ENCODE peak calls at places on chromosomes 1 and 21, in eight cellular contexts. A is AG10803, N is endothelial cell, Z is IMR-90, B is brain microvascular endothelial cell, E is tibial nerve, P is GM20000, K is progenitor cell of endocrine pancreas. I is an unnamed sample.
A peak's percentile ranks its signal among the peaks of the same experiment; 100 is the strongest.

GRCh38 chr1:208544058-208544457 is 299.9 kb upstream of the PLXNA2 start:
- DNase-seq in K (no peak), A (no peak), N (no peak), Z (no peak), P (no peak), B (no peak), E (no peak), I (no peak)

GRCh38 chr21:46459356-46460112 is 843 bp downstream of the DIP2A start:
- DNase-seq in B (peak; percentile 29), P (no peak), N (peak; percentile 19), K (peak; percentile 21), A (peak; percentile 54), Z (peak; percentile 35), E (peak; percentile 36), I (peak; percentile 75)

GRCh38 chr1:5949074-5949760 is 43.0 kb downstream of the NPHP4 start:
- DNase-seq in P (no peak), E (no peak), B (no peak), K (no peak), Z (no peak), N (no peak), A (no peak), I (peak; percentile 42)

GRCh38 chr1:36142121-36142520 is 7.2 kb downstream of the TRAPPC3 start:
- DNase-seq in E (no peak), B (no peak), N (no peak), A (no peak), K (no peak), P (no peak), Z (no peak), I (no peak)

GRCh38 chr1:243179714-243180113 is 75.4 kb downstream of the CEP170 start:
- DNase-seq in N (no peak), B (no peak), Z (no peak), K (no peak), A (no peak), E (no peak), P (no peak), I (no peak)

GRCh38 chr1:172185206-172185605 is 235.3 kb upstream of the C1orf105 start:
- DNase-seq in P (peak; percentile 12), Z (peak; percentile 34), K (no peak), B (no peak), A (peak; percentile 5), N (no peak), E (no peak), I (no peak)

GRCh38 chr1:226738421-226738994 is 574 bp downstream of the ITPKB start:
- DNase-seq in B (no peak), P (peak; percentile 64), E (no peak), A (peak; percentile 16), K (peak; percentile 42), Z (peak; percentile 30), N (peak; percentile 40), I (no peak)

GRCh38 chr1:58779059-58779754 is 4.6 kb downstream of the JUN start:
- DNase-seq in K (no peak), P (no peak), N (no peak), A (peak; percentile 9), B (no peak), Z (peak; percentile 43), E (no peak), I (no peak)

GRCh38 chr1:91148641-91149069 is 126.8 kb upstream of the ZNF644 start:
- DNase-seq in A (no peak), P (no peak), B (no peak), Z (no peak), N (no peak), E (no peak), K (no peak), I (no peak)
- TF ChIP-seq CTCF in A (no peak), P (no peak), B (no peak), Z (no peak), N (no peak), E (no peak), K (no peak), I (no peak)

GRCh38 chr1:17596186-17596585 is 56.7 kb downstream of the ARHGEF10L start:
- DNase-seq in P (no peak), B (no peak), N (no peak), K (no peak), A (no peak), Z (no peak), E (no peak), I (no peak)
- TF ChIP-seq CTCF in P (no peak), B (no peak), N (no peak), K (no peak), A (no peak), Z (no peak), E (no peak), I (no peak)

GRCh38 chr1:40039245-40039756 is 1.2 kb upstream of the CAP1 start:
- DNase-seq in Z (peak; percentile 37), A (peak; percentile 44), B (no peak), N (no peak), K (no peak), E (peak; percentile 44), P (no peak), I (no peak)
- TF ChIP-seq CTCF in Z (no peak), A (no peak), B (no peak), N (no peak), K (no peak), E (no peak), P (no peak), I (no peak)

DNA sequence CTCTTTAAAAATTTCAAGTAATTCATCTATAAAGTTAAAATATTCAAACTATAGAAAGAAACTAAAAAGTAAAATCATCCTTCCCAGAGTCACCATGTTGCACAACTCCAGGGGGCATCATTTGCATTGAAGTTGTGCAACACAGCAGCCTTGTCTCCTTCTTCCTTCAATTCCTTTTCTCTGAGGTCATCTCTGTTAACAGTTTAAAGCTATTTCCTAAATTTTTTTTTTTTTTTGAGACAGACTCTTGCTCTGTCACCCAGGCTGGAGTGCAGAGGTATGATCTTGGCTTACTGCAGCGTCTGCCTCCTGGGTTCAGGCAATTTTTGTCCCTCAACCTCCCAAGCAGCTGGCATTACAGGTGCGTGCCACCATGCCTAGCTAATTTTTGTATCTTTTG is 7.1 kb downstream of the RHBG start:
- DNase-seq in N (no peak), P (no peak), E (no peak), K (no peak), A (peak; percentile 68), B (no peak), Z (peak; percentile 32), I (no peak)
- TF ChIP-seq CTCF in N (no peak), P (no peak), E (no peak), K (no peak), A (peak; percentile 12), B (no peak), Z (peak; percentile 20), I (peak; percentile 20)

DNA sequence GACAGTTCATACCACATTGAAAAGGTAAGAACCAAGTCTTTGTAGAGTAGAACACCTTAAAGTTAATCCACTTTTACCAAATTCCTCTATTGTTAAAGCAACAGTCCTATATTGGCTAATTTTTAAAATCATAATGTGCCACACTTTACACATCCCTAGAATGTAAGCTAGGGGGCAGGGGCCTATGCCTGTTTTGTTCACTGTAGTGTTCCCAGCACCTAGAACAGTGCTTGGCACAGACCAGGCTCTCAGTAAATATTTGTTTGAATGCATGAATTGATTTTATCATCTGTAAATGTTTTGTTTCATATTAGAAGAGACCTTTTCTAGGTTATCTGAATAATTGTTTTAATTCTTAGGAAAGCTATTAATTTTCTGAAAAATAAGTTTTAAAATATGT is 9.1 kb downstream of the SMAP2 start:
- DNase-seq in E (no peak), P (no peak), Z (no peak), N (no peak), B (no peak), A (no peak), K (no peak), I (no peak)
- TF ChIP-seq CTCF in E (no peak), P (no peak), Z (no peak), N (no peak), B (no peak), A (no peak), K (no peak), I (no peak)

GRCh38 chr1:217433664-217434063 is 197.2 kb downstream of the GPATCH2 start:
- DNase-seq in P (no peak), A (no peak), B (no peak), E (no peak), Z (no peak), K (no peak), N (no peak), I (no peak)

GRCh38 chr1:217432339-217432738 is 198.6 kb downstream of the GPATCH2 start:
- DNase-seq in Z (no peak), P (no peak), B (no peak), E (no peak), K (no peak), A (no peak), N (no peak), I (no peak)

GRCh38 chr1:217435159-217435558 is 195.7 kb downstream of the GPATCH2 start:
- DNase-seq in B (no peak), K (no peak), N (no peak), Z (no peak), P (no peak), E (no peak), A (no peak), I (no peak)

GRCh38 chr1:217425528-217425927 is 205.4 kb downstream of the GPATCH2 start:
- DNase-seq in Z (no peak), N (no peak), A (peak; percentile 63), B (no peak), E (no peak), P (no peak), K (no peak), I (no peak)

DNA sequence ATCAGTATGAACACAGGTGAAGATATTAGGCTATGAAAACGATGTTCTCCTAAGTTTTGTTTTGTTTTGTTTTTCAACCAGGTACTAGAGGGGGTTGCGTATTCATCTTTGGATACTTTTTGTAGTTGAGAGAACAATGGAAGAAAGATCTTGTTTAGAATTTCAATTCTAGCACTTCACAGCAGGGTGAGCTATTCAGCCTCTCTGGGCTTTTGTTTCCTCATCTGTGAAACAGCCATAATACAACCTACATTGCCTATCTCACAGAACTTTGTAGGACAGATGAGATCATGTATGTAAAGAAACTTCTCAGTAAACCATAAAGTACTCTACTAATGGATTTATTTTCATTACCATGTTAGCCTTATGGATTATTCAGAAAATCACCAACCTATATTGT is 199.5 kb downstream of the GPATCH2 start:
- DNase-seq in A (no peak), Z (no peak), P (no peak), K (no peak), N (no peak), B (no peak), E (no peak), I (no peak)
- TF ChIP-seq CTCF in A (peak; percentile 20), Z (no peak), P (no peak), K (no peak), N (no peak), B (peak; percentile 23), E (no peak), I (no peak)